ENCODE peak calls at places on chromosomes 1 and 21, in seven cellular contexts. J is GM12878, D is HCT116, S is WTC11, Q is H1, P is K562, A is HepG2. B is an unnamed sample.

GRCh38 chr1:55735110-55735509 is 519.9 kb upstream of the USP24 start:
- DNase-seq in A (no peak), P (no peak), J (no peak), D (no peak), S (no peak), Q (no peak), B (no peak)

GRCh38 chr1:16371725-16372124 is 4.7 kb downstream of the SZRD1 start:
- DNase-seq in S (no peak), D (no peak), J (no peak), A (no peak), Q (no peak), P (no peak), B (no peak)

GRCh38 chr1:153349363-153350340 is 1.0 kb upstream of the PGLYRP4 start:
- DNase-seq in S (no peak), D (no peak), A (no peak), J (no peak), Q (no peak), P (peak), B (no peak)

GRCh38 chr1:202968351-202968750 is 1.3 kb upstream of the CYB5R1 start:
- DNase-seq in S (no peak), D (no peak), A (no peak), J (no peak), P (no peak), Q (no peak), B (no peak)

GRCh38 chr1:222124602-222125001 is 382.7 kb upstream of the DUSP10 start:
- DNase-seq in P (no peak), Q (no peak), S (no peak), J (no peak), A (no peak), D (no peak), B (no peak)

GRCh38 chr1:217137210-217137871 is 414.1 kb upstream of the ESRRG start:
- DNase-seq in A (no peak), P (no peak), J (no peak), S (peak), D (no peak), Q (no peak), B (no peak)

GRCh38 chr21:35077975-35078374 is 28.9 kb upstream of the RUNX1 start:
- DNase-seq in Q (no peak), S (no peak), P (no peak), D (no peak), A (no peak), J (no peak), B (no peak)

GRCh38 chr1:23423415-23424170 is 955 bp downstream of the TCEA3 start:
- DNase-seq in A (peak), D (no peak), P (no peak), S (peak), Q (no peak), J (no peak), B (no peak)

GRCh38 chr1:59415286-59415850 is 118.5 kb downstream of the FGGY start:
- DNase-seq in A (no peak), Q (no peak), J (no peak), P (no peak), D (no peak), S (no peak), B (no peak)

GRCh38 chr1:213678348-213678747 is 309.4 kb upstream of the PROX1 start:
- DNase-seq in Q (no peak), D (no peak), P (no peak), S (no peak), J (no peak), A (no peak), B (no peak)

GRCh38 chr1:194829492-194829891 is 1643.1 kb upstream of the B3GALT2 start:
- DNase-seq in Q (no peak), A (no peak), D (peak), P (no peak), S (no peak), J (no peak), B (no peak)

GRCh38 chr1:166170726-166171125 is 3.9 kb upstream of the FAM78B start:
- DNase-seq in J (no peak), D (peak), A (no peak), Q (no peak), P (no peak), S (no peak), B (no peak)

GRCh38 chr1:19203440-19203839 is 6.6 kb downstream of the UBR4 start:
- DNase-seq in D (no peak), P (no peak), J (no peak), Q (no peak), S (no peak), A (no peak), B (no peak)

GRCh38 chr1:217153361-217153760 is 430.1 kb upstream of the ESRRG start:
- DNase-seq in Q (no peak), S (no peak), D (no peak), P (no peak), A (no peak), J (no peak), B (no peak)

GRCh38 chr1:61210435-61211012 is 128.2 kb downstream of the NFIA start:
- DNase-seq in P (no peak), D (no peak), Q (no peak), S (no peak), J (no peak), A (peak), B (no peak)

GRCh38 chr1:86156571-86157455 is at the start of gene COL24A1:
- DNase-seq in Q (no peak), J (no peak), S (peak), D (no peak), A (no peak), P (peak), B (peak)

GRCh38 chr1:108199781-108200626 is at the start of gene SLC25A24:
- DNase-seq in D (peak), A (peak), J (no peak), P (peak), S (peak), Q (peak), B (peak)

GRCh38 chr1:220269036-220269435 is 3.2 kb downstream of the RAB3GAP2 start:
- DNase-seq in J (no peak), A (no peak), Q (no peak), S (no peak), D (no peak), P (no peak), B (no peak)

GRCh38 chr1:66495490-66495889 is 38.5 kb upstream of the SGIP1 start:
- DNase-seq in Q (no peak), S (no peak), P (no peak), D (no peak), A (no peak), J (no peak), B (no peak)
- TF ChIP-seq SP1 in Q (no peak), S (no peak), P (no peak), D (no peak), A (no peak), J (no peak), B (no peak)

GRCh38 chr1:12272770-12273169 is 42.9 kb downstream of the VPS13D start:
- DNase-seq in D (no peak), S (no peak), J (no peak), P (no peak), Q (no peak), A (no peak), B (no peak)

GRCh38 chr1:12278998-12279397 is 49.2 kb downstream of the VPS13D start:
- DNase-seq in S (no peak), D (no peak), A (no peak), P (no peak), Q (no peak), J (no peak), B (no peak)

GRCh38 chr1:12271033-12271432 is 41.2 kb downstream of the VPS13D start:
- DNase-seq in A (no peak), D (no peak), Q (no peak), P (no peak), S (no peak), J (no peak), B (no peak)

GRCh38 chr1:12276225-12276624 is 46.4 kb downstream of the VPS13D start:
- DNase-seq in J (no peak), S (peak), P (peak), A (peak), Q (peak), D (no peak), B (peak)

GRCh38 chr1:12275370-12275769 is 45.5 kb downstream of the VPS13D start:
- DNase-seq in J (no peak), Q (peak), A (peak), P (peak), D (no peak), S (peak), B (peak)
- TF ChIP-seq SP1 in J (no peak), Q (no peak), A (no peak), P (no peak), D (no peak), S (no peak), B (no peak)

GRCh38 chr21:45140346-45140940 is 66.1 kb downstream of the ADARB1 start:
- DNase-seq in D (peak), P (peak), S (peak), Q (peak), J (no peak), A (peak), B (peak)
- TF ChIP-seq SP1 in D (no peak), P (peak), S (no peak), Q (no peak), J (no peak), A (no peak), B (no peak)

GRCh38 chr1:20442920-20443625 is 42.9 kb downstream of the CAMK2N1 start:
- DNase-seq in Q (no peak), P (no peak), J (no peak), A (no peak), D (no peak), S (no peak), B (no peak)
- TF ChIP-seq SP1 in Q (no peak), P (no peak), J (no peak), A (no peak), D (no peak), S (no peak), B (no peak)

GRCh38 chr1:201739492-201740085 is 89.4 kb upstream of the IPO9 start:
- DNase-seq in J (no peak), S (peak), P (no peak), D (peak), Q (no peak), A (no peak), B (peak)
- TF ChIP-seq SP1 in J (no peak), S (peak), P (peak), D (peak), Q (no peak), A (no peak), B (no peak)

GRCh38 chr1:25689686-25690381 is 73.2 kb downstream of the MAN1C1 start:
- DNase-seq in J (no peak), S (no peak), A (no peak), P (no peak), Q (no peak), D (no peak), B (no peak)

GRCh38 chr1:25690396-25690956 is 73.9 kb downstream of the MAN1C1 start:
- DNase-seq in P (no peak), S (no peak), Q (no peak), D (no peak), A (no peak), J (no peak), B (no peak)

GRCh38 chr1:25685938-25686665 is 69.5 kb downstream of the MAN1C1 start:
- DNase-seq in S (no peak), A (no peak), J (no peak), D (no peak), Q (no peak), P (no peak), B (no peak)

GRCh38 chr1:25687221-25688017 is 70.8 kb downstream of the MAN1C1 start:
- DNase-seq in D (no peak), J (no peak), Q (no peak), P (no peak), S (no peak), A (no peak), B (no peak)

GRCh38 chr1:25688390-25689119 is 72.0 kb downstream of the MAN1C1 start:
- DNase-seq in S (no peak), P (no peak), Q (no peak), D (no peak), A (no peak), J (no peak), B (no peak)
- TF ChIP-seq SP1 in S (no peak), P (no peak), Q (no peak), D (no peak), A (no peak), J (no peak), B (no peak)

GRCh38 chr1:172775598-172776570 is 117.0 kb downstream of the FASLG start:
- DNase-seq in S (no peak), P (no peak), J (no peak), A (no peak), Q (no peak), D (no peak), B (no peak)

GRCh38 chr1:172777767-172778166 is 118.9 kb downstream of the FASLG start:
- DNase-seq in S (no peak), P (no peak), A (no peak), Q (no peak), D (no peak), J (no peak), B (no peak)

GRCh38 chr1:172778461-172779455 is 119.9 kb downstream of the FASLG start:
- DNase-seq in J (peak), Q (no peak), D (no peak), A (no peak), P (no peak), S (no peak), B (peak)

GRCh38 chr1:172770081-172770480 is 111.2 kb downstream of the FASLG start:
- DNase-seq in Q (no peak), D (no peak), A (no peak), P (no peak), S (no peak), J (no peak), B (no peak)

DNA sequence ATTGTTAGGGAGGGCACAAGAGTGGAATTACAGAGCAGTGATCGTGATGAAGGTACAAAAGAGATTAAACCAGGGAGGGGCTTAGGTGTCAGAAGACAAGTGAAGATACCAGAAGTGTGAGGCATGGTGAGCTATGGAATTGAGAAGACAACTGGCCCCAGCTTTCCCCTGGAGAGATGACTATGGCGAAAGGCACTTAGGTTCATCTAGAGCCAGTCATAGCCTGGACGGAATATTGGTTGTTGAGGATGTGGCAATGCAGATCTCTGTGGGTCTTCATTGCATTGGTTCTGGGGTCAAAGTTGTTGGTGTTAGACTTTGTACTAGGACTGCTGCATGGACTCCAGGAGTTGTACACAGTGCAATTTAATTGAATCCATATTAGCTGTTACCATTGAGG is 115.7 kb downstream of the FASLG start:
- DNase-seq in A (no peak), Q (no peak), S (no peak), D (no peak), J (no peak), P (no peak), B (no peak)
- TF ChIP-seq SP1 in A (no peak), Q (no peak), S (no peak), D (no peak), J (no peak), P (no peak), B (no peak)

GRCh38 chr1:155910621-155911121 is 478 bp downstream of the RIT1 start:
- DNase-seq in A (no peak), D (no peak), J (no peak), Q (no peak), S (peak), P (peak), B (peak)

GRCh38 chr1:155912056-155912536 is 947 bp upstream of the RIT1 start:
- DNase-seq in P (no peak), S (no peak), A (no peak), Q (no peak), D (no peak), J (no peak), B (no peak)

GRCh38 chr1:155911156-155912055 is at the start of gene RIT1:
- DNase-seq in J (peak), P (peak), S (peak), A (peak), D (no peak), Q (peak), B (peak)

GRCh38 chr1:155909894-155910293 is 1.3 kb downstream of the RIT1 start:
- DNase-seq in D (no peak), S (no peak), A (no peak), P (no peak), Q (no peak), J (no peak), B (no peak)

DNA sequence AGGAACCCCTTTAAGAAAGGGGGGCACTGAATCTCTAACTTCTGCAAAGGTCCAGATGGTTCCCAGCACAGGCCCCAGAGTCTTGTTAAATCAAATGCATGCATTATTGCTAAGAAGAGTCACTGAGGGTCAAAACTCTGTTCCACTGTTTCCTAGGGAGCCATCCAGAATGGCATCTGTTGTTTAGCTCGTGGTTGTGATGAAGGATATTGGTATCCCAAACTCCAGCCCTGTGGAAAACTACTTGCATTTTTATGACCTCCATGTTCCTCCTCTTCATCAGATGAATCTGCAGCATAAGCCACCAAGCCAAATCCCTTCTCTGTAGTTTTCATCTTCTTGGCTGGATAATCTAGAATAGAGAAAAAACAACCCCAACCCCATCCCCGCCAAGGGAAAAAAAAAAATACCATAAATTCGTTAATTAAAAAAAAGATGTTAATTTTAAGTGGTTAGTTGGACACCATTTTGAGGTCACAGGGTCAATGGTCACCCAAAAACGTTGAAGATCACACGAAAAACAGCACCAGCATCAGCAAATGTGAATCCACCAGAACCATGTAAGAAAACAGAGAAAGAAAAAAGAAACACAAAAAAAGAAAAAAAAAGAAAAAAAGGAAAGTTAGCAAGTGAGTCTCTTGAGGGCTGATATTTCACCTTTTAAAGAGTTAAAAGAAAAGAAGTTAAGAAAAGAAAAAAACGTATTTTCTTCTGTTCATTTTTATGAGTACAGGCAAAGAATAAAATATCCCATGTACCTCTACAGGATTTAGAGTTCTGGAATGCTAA is 3.0 kb upstream of the RIT1 start:
- DNase-seq in P (no peak), A (no peak), D (no peak), J (no peak), S (no peak), Q (no peak), B (no peak)
- TF ChIP-seq SP1 in P (no peak), A (no peak), D (no peak), J (no peak), S (no peak), Q (no peak), B (no peak)

B was measured in HEK293T.